ENCODE peak calls at places on chromosome 2, in eight cellular contexts. J is caudate nucleus, F is SK-N-SH, U is AG09309, W is NCI-H774, E is HTR-8/SVneo, I is head of caudate nucleus, B is iris pigment epithelial cell. C is an unnamed sample.

GRCh38 chr2:201579536-201579935 is 63.8 kb downstream of the TMEM237 start:
- DNase-seq in J (no peak), F (no peak), U (no peak), W (no peak), E (no peak), I (no peak), B (peak), C (no peak)

GRCh38 chr2:227106845-227107759 is 56.9 kb downstream of the COL4A4 start:
- DNase-seq in J (no peak), F (peak), U (peak), W (peak), E (peak), I (peak), B (peak), C (peak)

GRCh38 chr2:26809876-26810577 is 24.2 kb downstream of the CENPA start:
- DNase-seq in J (no peak), F (no peak), U (no peak), W (no peak), E (no peak), I (peak), B (no peak), C (no peak)

GRCh38 chr2:236964291-236964690 is 121.4 kb upstream of the COPS8 start:
- DNase-seq in J (no peak), F (no peak), U (no peak), W (no peak), E (no peak), I (no peak), B (no peak), C (no peak)

GRCh38 chr2:27135471-27135955 is 1.1 kb upstream of the PREB start:
- DNase-seq in J (no peak), F (no peak), U (no peak), W (no peak), E (no peak), I (no peak), B (no peak), C (no peak)

GRCh38 chr2:15302154-15302553 is 259.0 kb downstream of the NBAS start:
- DNase-seq in J (no peak), F (no peak), U (no peak), W (no peak), E (no peak), I (no peak), B (peak), C (no peak)

GRCh38 chr2:231606941-231607340 is 14.3 kb downstream of the TEX44 start:
- DNase-seq in J (no peak), F (no peak), U (no peak), W (no peak), E (no peak), I (peak), B (no peak), C (no peak)

GRCh38 chr2:190636362-190636761 is 12.5 kb upstream of the NAB1 start:
- DNase-seq in J (no peak), F (no peak), U (no peak), W (no peak), E (peak), I (no peak), B (peak), C (no peak)

GRCh38 chr2:157932480-157933205 is 56.5 kb upstream of the ACVR1 start:
- DNase-seq in J (no peak), F (no peak), U (no peak), W (peak), E (no peak), I (no peak), B (no peak), C (no peak)

GRCh38 chr2:3242747-3243369 is 134.8 kb downstream of the EIPR1 start:
- DNase-seq in J (no peak), F (no peak), U (no peak), W (no peak), E (no peak), I (no peak), B (no peak), C (no peak)

GRCh38 chr2:99522155-99522554 is 32.3 kb upstream of the REV1 start:
- DNase-seq in J (no peak), F (no peak), U (no peak), W (no peak), E (no peak), I (no peak), B (no peak), C (no peak)

GRCh38 chr2:232473467-232473890 is 14.2 kb downstream of the ECEL1 start:
- DNase-seq in J (no peak), F (peak), U (no peak), W (peak), E (no peak), I (no peak), B (no peak), C (no peak)

GRCh38 chr2:190382851-190383250 is 25.3 kb upstream of the MFSD6 start:
- DNase-seq in J (no peak), F (peak), U (peak), W (peak), E (peak), I (no peak), B (peak), C (no peak)

GRCh38 chr2:134142903-134143302 is 111.0 kb upstream of the MGAT5 start:
- DNase-seq in J (no peak), F (no peak), U (no peak), W (no peak), E (peak), I (no peak), B (peak), C (no peak)

GRCh38 chr2:226272435-226272834 is 527.2 kb downstream of the IRS1 start:
- DNase-seq in J (no peak), F (no peak), U (no peak), W (no peak), E (no peak), I (no peak), B (no peak), C (no peak)

GRCh38 chr2:54634012-54634411 is 89.5 kb upstream of the EML6 start:
- DNase-seq in J (no peak), F (no peak), U (no peak), W (no peak), E (no peak), I (no peak), B (no peak), C (no peak)

GRCh38 chr2:108612153-108612513 is 77.9 kb downstream of the LIMS1 start:
- DNase-seq in J (no peak), F (no peak), U (no peak), W (no peak), E (no peak), I (no peak), B (no peak), C (no peak)